ENCODE peak calls at places on chromosomes 5 and 9, in eight cellular contexts. One of them, this sample, is unnamed.

GRCh38 chr9:614421-614820 is 227.1 kb upstream of the DMRT1 start:
- DNase-seq in left ventricle myocardium inferior: no peak
- DNase-seq in SJSA1: no peak
- DNase-seq in heart right ventricle: peak; percentile 27
- DNase-seq in cardiac muscle cell: no peak
- DNase-seq in bronchial epithelial cell: no peak
- DNase-seq in Peyer's patch: no peak
- DNase-seq in psoas muscle: no peak
- DNase-seq in this sample: no peak

GRCh38 chr5:99032234-99033013 is 103.6 kb upstream of the CHD1 start:
- DNase-seq in cardiac muscle cell: peak; percentile 57
- DNase-seq in left ventricle myocardium inferior: peak; percentile 28
- DNase-seq in psoas muscle: no peak
- DNase-seq in SJSA1: peak; percentile 74
- DNase-seq in bronchial epithelial cell: peak; percentile 71
- DNase-seq in Peyer's patch: peak; percentile 60
- DNase-seq in heart right ventricle: peak; percentile 76
- DNase-seq in this sample: peak; percentile 41

GRCh38 chr5:132364319-132364718 is 5.2 kb upstream of the SLC22A5 start:
- DNase-seq in cardiac muscle cell: no peak
- DNase-seq in Peyer's patch: no peak
- DNase-seq in psoas muscle: no peak
- DNase-seq in SJSA1: no peak
- DNase-seq in left ventricle myocardium inferior: no peak
- DNase-seq in heart right ventricle: no peak
- DNase-seq in bronchial epithelial cell: peak; percentile 96
- DNase-seq in this sample: no peak

GRCh38 chr9:116181853-116182610 is 28.4 kb downstream of the PAPPA start:
- DNase-seq in bronchial epithelial cell: peak; percentile 38
- DNase-seq in heart right ventricle: no peak
- DNase-seq in psoas muscle: no peak
- DNase-seq in SJSA1: no peak
- DNase-seq in cardiac muscle cell: no peak
- DNase-seq in left ventricle myocardium inferior: no peak
- DNase-seq in Peyer's patch: no peak
- DNase-seq in this sample: no peak

GRCh38 chr9:35801328-35802128 is 10.1 kb downstream of the NPR2 start:
- DNase-seq in SJSA1: no peak
- DNase-seq in left ventricle myocardium inferior: no peak
- DNase-seq in bronchial epithelial cell: no peak
- DNase-seq in heart right ventricle: no peak
- DNase-seq in psoas muscle: no peak
- DNase-seq in Peyer's patch: no peak
- DNase-seq in cardiac muscle cell: no peak
- DNase-seq in this sample: no peak

GRCh38 chr9:95073042-95073607 is 244.4 kb downstream of the FANCC start:
- DNase-seq in bronchial epithelial cell: no peak
- DNase-seq in psoas muscle: peak; percentile 67
- DNase-seq in heart right ventricle: no peak
- DNase-seq in left ventricle myocardium inferior: no peak
- DNase-seq in SJSA1: no peak
- DNase-seq in Peyer's patch: no peak
- DNase-seq in cardiac muscle cell: peak; percentile 25
- DNase-seq in this sample: no peak

GRCh38 chr5:10762776-10763500 is 1.9 kb upstream of the DAP start:
- DNase-seq in psoas muscle: no peak
- DNase-seq in SJSA1: no peak
- DNase-seq in bronchial epithelial cell: no peak
- DNase-seq in heart right ventricle: no peak
- DNase-seq in cardiac muscle cell: no peak
- DNase-seq in Peyer's patch: peak; percentile 41
- DNase-seq in left ventricle myocardium inferior: no peak
- DNase-seq in this sample: no peak

GRCh38 chr5:6394429-6395101 is 16.2 kb upstream of the MED10 start:
- DNase-seq in Peyer's patch: no peak
- DNase-seq in cardiac muscle cell: no peak
- DNase-seq in psoas muscle: no peak
- DNase-seq in bronchial epithelial cell: no peak
- DNase-seq in SJSA1: no peak
- DNase-seq in left ventricle myocardium inferior: no peak
- DNase-seq in heart right ventricle: no peak
- DNase-seq in this sample: no peak

GRCh38 chr5:161230222-161230621 is 316.3 kb downstream of the GABRB2 start:
- DNase-seq in Peyer's patch: no peak
- DNase-seq in bronchial epithelial cell: peak; percentile 31
- DNase-seq in left ventricle myocardium inferior: no peak
- DNase-seq in SJSA1: no peak
- DNase-seq in heart right ventricle: no peak
- DNase-seq in cardiac muscle cell: peak; percentile 8
- DNase-seq in psoas muscle: no peak
- DNase-seq in this sample: peak; percentile 81

GRCh38 chr9:71941060-71941568 is 29.7 kb downstream of the C9orf85 start:
- DNase-seq in psoas muscle: no peak
- DNase-seq in heart right ventricle: no peak
- DNase-seq in left ventricle myocardium inferior: no peak
- DNase-seq in cardiac muscle cell: no peak
- DNase-seq in Peyer's patch: no peak
- DNase-seq in bronchial epithelial cell: peak; percentile 55
- DNase-seq in SJSA1: no peak
- DNase-seq in this sample: no peak

GRCh38 chr5:87132696-87133095 is 135.0 kb upstream of the RASA1 start:
- DNase-seq in left ventricle myocardium inferior: no peak
- DNase-seq in psoas muscle: no peak
- DNase-seq in Peyer's patch: no peak
- DNase-seq in heart right ventricle: no peak
- DNase-seq in cardiac muscle cell: no peak
- DNase-seq in bronchial epithelial cell: peak; percentile 81
- DNase-seq in SJSA1: no peak
- DNase-seq in this sample: no peak

GRCh38 chr5:73797142-73797530 is 171.1 kb downstream of the ARHGEF28 start:
- DNase-seq in Peyer's patch: no peak
- DNase-seq in heart right ventricle: no peak
- DNase-seq in psoas muscle: no peak
- DNase-seq in left ventricle myocardium inferior: no peak
- DNase-seq in SJSA1: no peak
- DNase-seq in cardiac muscle cell: no peak
- DNase-seq in bronchial epithelial cell: no peak
- DNase-seq in this sample: no peak

GRCh38 chr5:169039592-169039991 is 261.3 kb downstream of the SLIT3 start:
- DNase-seq in left ventricle myocardium inferior: no peak
- DNase-seq in cardiac muscle cell: no peak
- DNase-seq in SJSA1: no peak
- DNase-seq in bronchial epithelial cell: no peak
- DNase-seq in heart right ventricle: no peak
- DNase-seq in Peyer's patch: no peak
- DNase-seq in psoas muscle: no peak
- DNase-seq in this sample: no peak

GRCh38 chr5:7717691-7718090 is 133.2 kb downstream of the CFAP90 start:
- DNase-seq in Peyer's patch: no peak
- DNase-seq in left ventricle myocardium inferior: no peak
- DNase-seq in SJSA1: no peak
- DNase-seq in heart right ventricle: no peak
- DNase-seq in bronchial epithelial cell: no peak
- DNase-seq in cardiac muscle cell: no peak
- DNase-seq in psoas muscle: no peak
- DNase-seq in this sample: no peak

GRCh38 chr5:78597068-78597857 is 51.3 kb downstream of the LHFPL2 start:
- DNase-seq in SJSA1: peak; percentile 56
- DNase-seq in psoas muscle: no peak
- DNase-seq in Peyer's patch: no peak
- DNase-seq in cardiac muscle cell: no peak
- DNase-seq in bronchial epithelial cell: peak; percentile 89
- DNase-seq in left ventricle myocardium inferior: no peak
- DNase-seq in heart right ventricle: no peak
- DNase-seq in this sample: no peak

GRCh38 chr5:171484460-171484899 is 65.0 kb downstream of the FGF18 start:
- DNase-seq in left ventricle myocardium inferior: no peak
- DNase-seq in bronchial epithelial cell: no peak
- DNase-seq in Peyer's patch: no peak
- DNase-seq in psoas muscle: no peak
- DNase-seq in heart right ventricle: no peak
- DNase-seq in cardiac muscle cell: no peak
- DNase-seq in SJSA1: peak; percentile 46
- DNase-seq in this sample: no peak

GRCh38 chr9:114701971-114702370 is 20.0 kb upstream of the TEX48 start:
- DNase-seq in left ventricle myocardium inferior: no peak
- DNase-seq in heart right ventricle: no peak
- DNase-seq in cardiac muscle cell: no peak
- DNase-seq in psoas muscle: no peak
- DNase-seq in SJSA1: no peak
- DNase-seq in bronchial epithelial cell: no peak
- DNase-seq in Peyer's patch: no peak
- DNase-seq in this sample: no peak

DNA sequence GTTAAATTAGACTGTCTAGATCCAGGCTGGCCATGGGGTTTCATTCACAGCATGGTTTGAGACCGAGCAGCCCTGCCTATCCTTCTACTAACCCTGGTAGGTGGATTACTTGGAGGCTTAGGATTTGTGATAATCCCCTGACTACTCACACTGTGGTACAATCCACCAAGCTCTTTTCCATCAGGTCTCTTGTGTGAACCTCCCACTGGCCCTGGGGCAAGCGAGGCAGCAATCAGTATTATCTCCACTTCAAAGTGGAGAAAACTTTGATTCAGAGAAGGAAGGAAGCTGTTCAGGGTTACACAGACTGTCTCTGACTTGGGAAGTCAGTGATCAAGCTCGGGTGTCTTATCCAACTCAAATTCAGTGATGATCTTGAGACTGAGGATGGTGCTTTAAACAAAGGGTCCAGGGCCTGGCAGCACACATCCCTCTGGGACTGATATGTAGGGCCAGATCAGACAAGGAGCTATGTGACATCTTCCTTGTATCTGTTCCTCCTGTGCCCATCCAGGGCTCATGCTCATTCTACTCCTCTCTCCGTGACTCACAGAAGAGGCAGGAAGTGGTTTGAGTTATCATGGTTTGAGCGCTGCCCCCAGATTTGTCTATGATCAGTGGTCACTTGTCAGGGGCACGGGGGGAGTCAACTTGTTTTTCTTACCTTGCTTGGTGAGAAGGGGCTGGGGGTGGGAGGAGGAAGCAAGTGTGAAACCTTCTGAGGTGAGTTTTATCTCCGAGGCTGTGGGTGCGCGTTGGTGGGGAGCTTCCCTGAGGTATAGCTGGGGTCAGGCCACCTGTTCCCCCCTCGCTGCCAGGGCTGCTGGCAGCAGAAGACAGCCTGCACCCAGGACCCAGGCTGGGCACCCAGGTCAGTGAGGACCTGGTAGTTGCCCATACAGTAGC is 48.6 kb downstream of the RGS3 start:
- DNase-seq in SJSA1: peak; percentile 29
- DNase-seq in left ventricle myocardium inferior: no peak
- DNase-seq in heart right ventricle: no peak
- DNase-seq in psoas muscle: no peak
- DNase-seq in cardiac muscle cell: no peak
- DNase-seq in Peyer's patch: peak; percentile 53
- DNase-seq in bronchial epithelial cell: peak; percentile 13
- DNase-seq in this sample: no peak
- H3K4me3 ChIP-seq in SJSA1: no peak overlapping the region
- H3K4me3 ChIP-seq in left ventricle myocardium inferior: no peak overlapping the region
- H3K4me3 ChIP-seq in heart right ventricle: no peak overlapping the region
- H3K4me3 ChIP-seq in psoas muscle: no peak overlapping the region
- H3K4me3 ChIP-seq in cardiac muscle cell: no peak overlapping the region
- H3K4me3 ChIP-seq in Peyer's patch: no peak overlapping the region
- H3K4me3 ChIP-seq in bronchial epithelial cell: no peak overlapping the region
- H3K4me3 ChIP-seq in this sample: no peak overlapping the region

GRCh38 chr9:126287467-126287866 is 39.2 kb upstream of the MVB12B start:
- DNase-seq in bronchial epithelial cell: no peak
- DNase-seq in Peyer's patch: no peak
- DNase-seq in psoas muscle: no peak
- DNase-seq in cardiac muscle cell: no peak
- DNase-seq in heart right ventricle: no peak
- DNase-seq in left ventricle myocardium inferior: no peak
- DNase-seq in SJSA1: no peak
- DNase-seq in this sample: no peak

DNA sequence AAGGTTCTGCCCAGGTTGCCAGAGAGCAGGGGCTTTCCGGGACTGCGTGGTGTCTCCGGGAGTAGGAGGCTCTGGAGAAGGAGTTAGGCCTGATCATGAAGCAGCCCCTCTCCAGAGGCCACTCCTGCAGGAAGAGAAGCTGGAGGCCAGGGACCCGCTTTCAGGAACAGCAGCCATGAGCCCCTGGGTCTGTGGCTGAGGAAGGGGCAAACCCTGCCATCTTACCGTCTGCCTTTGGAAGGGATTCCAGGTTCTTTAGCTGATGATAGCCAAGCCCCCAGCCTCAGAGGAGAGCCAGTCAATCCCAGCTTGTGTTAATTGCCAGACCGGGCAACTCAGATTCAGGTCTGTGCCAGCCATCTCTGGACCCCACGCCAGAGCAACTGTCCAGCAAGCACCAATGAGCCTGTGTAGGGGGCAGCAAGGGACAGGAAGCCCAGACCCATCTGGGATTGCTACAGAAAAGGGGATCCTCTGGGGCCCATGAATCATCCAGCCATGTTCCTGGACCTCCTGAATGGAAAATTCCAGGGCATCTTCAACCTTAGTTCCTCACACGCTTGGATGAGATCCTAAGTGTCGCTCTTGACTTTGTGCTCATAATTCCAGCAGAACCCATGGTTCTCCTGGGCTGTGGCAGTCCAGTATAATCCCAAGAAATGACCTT is 42.7 kb upstream of the MVB12B start:
- DNase-seq in Peyer's patch: no peak
- DNase-seq in bronchial epithelial cell: no peak
- DNase-seq in psoas muscle: no peak
- DNase-seq in left ventricle myocardium inferior: no peak
- DNase-seq in SJSA1: no peak
- DNase-seq in heart right ventricle: no peak
- DNase-seq in cardiac muscle cell: no peak
- DNase-seq in this sample: no peak
- H3K4me3 ChIP-seq in Peyer's patch: no peak overlapping the region
- H3K4me3 ChIP-seq in bronchial epithelial cell: no peak overlapping the region
- H3K4me3 ChIP-seq in psoas muscle: no peak overlapping the region
- H3K4me3 ChIP-seq in left ventricle myocardium inferior: no peak overlapping the region
- H3K4me3 ChIP-seq in SJSA1: no peak overlapping the region
- H3K4me3 ChIP-seq in heart right ventricle: no peak overlapping the region
- H3K4me3 ChIP-seq in cardiac muscle cell: no peak overlapping the region
- H3K4me3 ChIP-seq in this sample: no peak overlapping the region

DNA sequence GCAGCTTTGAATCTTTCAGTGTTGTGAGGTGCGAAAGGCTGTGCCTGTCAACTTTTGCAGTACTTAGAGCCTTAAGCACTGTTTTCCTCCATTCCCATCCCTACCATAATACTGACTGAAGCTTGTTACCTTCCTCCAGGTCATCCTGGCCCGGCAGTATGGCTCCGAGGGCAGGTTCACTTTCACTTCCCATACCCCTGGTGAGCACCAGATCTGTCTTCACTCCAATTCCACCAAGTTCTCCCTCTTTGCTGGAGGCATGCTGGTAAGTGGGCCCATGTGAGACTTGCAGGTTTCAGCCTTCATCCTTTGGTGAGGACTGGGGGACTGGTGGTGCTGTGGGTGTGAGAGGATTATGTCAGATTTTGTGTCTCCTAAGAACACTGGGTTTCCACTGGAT is 1.5 kb downstream of the TMED9 start:
- DNase-seq in heart right ventricle: no peak
- DNase-seq in psoas muscle: no peak
- DNase-seq in left ventricle myocardium inferior: no peak
- DNase-seq in SJSA1: no peak
- DNase-seq in cardiac muscle cell: no peak
- DNase-seq in Peyer's patch: no peak
- DNase-seq in bronchial epithelial cell: no peak
- DNase-seq in this sample: no peak
- H3K4me3 ChIP-seq in heart right ventricle: no peak overlapping the region
- H3K4me3 ChIP-seq in psoas muscle: peak overlapping the region; percentile 81
- H3K4me3 ChIP-seq in left ventricle myocardium inferior: peak overlapping the region; percentile 98
- H3K4me3 ChIP-seq in SJSA1: no peak overlapping the region
- H3K4me3 ChIP-seq in cardiac muscle cell: no peak overlapping the region
- H3K4me3 ChIP-seq in Peyer's patch: peak overlapping the region; percentile 26
- H3K4me3 ChIP-seq in bronchial epithelial cell: no peak overlapping the region
- H3K4me3 ChIP-seq in this sample: peak overlapping the region; percentile 83

GRCh38 chr9:133119461-133120342 is 1.3 kb downstream of the RALGDS start:
- DNase-seq in Peyer's patch: no peak
- DNase-seq in left ventricle myocardium inferior: peak; percentile 42
- DNase-seq in heart right ventricle: no peak
- DNase-seq in psoas muscle: peak; percentile 68
- DNase-seq in cardiac muscle cell: peak; percentile 39
- DNase-seq in SJSA1: no peak
- DNase-seq in bronchial epithelial cell: peak; percentile 41
- DNase-seq in this sample: peak; percentile 41
- H3K4me3 ChIP-seq in Peyer's patch: peak overlapping the region; percentile 92
- H3K4me3 ChIP-seq in left ventricle myocardium inferior: peak overlapping the region; percentile 83
- H3K4me3 ChIP-seq in heart right ventricle: peak overlapping the region; percentile 72
- H3K4me3 ChIP-seq in psoas muscle: peak overlapping the region; percentile 93
- H3K4me3 ChIP-seq in cardiac muscle cell: peak overlapping the region; percentile 70
- H3K4me3 ChIP-seq in SJSA1: no peak overlapping the region
- H3K4me3 ChIP-seq in bronchial epithelial cell: peak overlapping the region; percentile 64
- H3K4me3 ChIP-seq in this sample: peak overlapping the region; percentile 77

This sample was measured in LNCaP clone FGC.